ENCODE peak calls at places on chromosomes 12 and 14, in nine cellular contexts. Y, V, N, A, H, R, L, D and W are unnamed samples.
A peak's percentile ranks its signal among the peaks of the same experiment; 100 is the strongest.

GRCh38 chr12:24066865-24067264 is 117.4 kb upstream of the SOX5 start:
- DNase-seq in Y (no peak), V (no peak), N (no peak), A (no peak), H (no peak), R (peak; percentile 86), L (peak; percentile 89), D (no peak), W (no peak)

GRCh38 chr12:10641735-10642500 is 28.5 kb upstream of the MAGOHB start:
- DNase-seq in Y (no peak), V (no peak), N (no peak), A (no peak), H (no peak), R (peak; percentile 40), L (peak; percentile 56), D (no peak), W (no peak)

GRCh38 chr14:69013943-69014782 is 35.1 kb upstream of the ACTN1 start:
- DNase-seq in Y (no peak), V (no peak), N (peak; percentile 98), A (peak; percentile 67), H (peak; percentile 86), R (no peak), L (peak; percentile 37), D (no peak), W (no peak)

GRCh38 chr12:130436741-130437501 is 99.2 kb downstream of the PIWIL1 start:
- DNase-seq in Y (no peak), V (no peak), N (no peak), A (no peak), H (no peak), R (no peak), L (no peak), D (no peak), W (no peak)

GRCh38 chr12:132318618-132319033 is 10.8 kb downstream of the GALNT9 start:
- DNase-seq in Y (no peak), V (no peak), N (no peak), A (no peak), H (no peak), R (no peak), L (no peak), D (no peak), W (no peak)

GRCh38 chr12:64457036-64457435 is 5.1 kb downstream of the TBK1 start:
- DNase-seq in Y (no peak), V (no peak), N (no peak), A (no peak), H (no peak), R (no peak), L (no peak), D (no peak), W (no peak)

GRCh38 chr14:54893151-54893760 is 9.4 kb downstream of the GCH1 start:
- DNase-seq in Y (peak; percentile 49), V (peak; percentile 39), N (peak; percentile 57), A (peak; percentile 70), H (no peak), R (peak; percentile 52), L (peak; percentile 55), D (no peak), W (no peak)

GRCh38 chr14:103555559-103556337 is 6.7 kb downstream of the BAG5 start:
- DNase-seq in Y (no peak), V (no peak), N (no peak), A (no peak), H (no peak), R (no peak), L (no peak), D (no peak), W (no peak)

GRCh38 chr12:48286665-48287064 is 64.1 kb downstream of the ZNF641 start:
- DNase-seq in Y (peak; percentile 8), V (no peak), N (no peak), A (peak; percentile 72), H (no peak), R (no peak), L (no peak), D (no peak), W (no peak)

GRCh38 chr14:92026548-92027190 is 13.2 kb downstream of the TRIP11 start:
- DNase-seq in Y (no peak), V (no peak), N (no peak), A (no peak), H (no peak), R (no peak), L (no peak), D (no peak), W (no peak)

GRCh38 chr14:95525999-95526398 is 8.9 kb upstream of the GLRX5 start:
- DNase-seq in Y (no peak), V (no peak), N (no peak), A (peak; percentile 13), H (no peak), R (no peak), L (no peak), D (no peak), W (no peak)

GRCh38 chr14:56855891-56856461 is 45.7 kb upstream of the OTX2 start:
- DNase-seq in Y (no peak), V (no peak), N (no peak), A (peak; percentile 91), H (peak; percentile 84), R (no peak), L (no peak), D (no peak), W (no peak)

GRCh38 chr12:114958538-114958937 is 274.6 kb upstream of the TBX3 start:
- DNase-seq in Y (no peak), V (no peak), N (no peak), A (no peak), H (no peak), R (no peak), L (no peak), D (no peak), W (no peak)

GRCh38 chr14:50237448-50237847 is 6.1 kb upstream of the SOS2 start:
- DNase-seq in Y (peak; percentile 49), V (no peak), N (no peak), A (no peak), H (no peak), R (no peak), L (no peak), D (no peak), W (no peak)

GRCh38 chr12:131986361-131986760 is 36.6 kb downstream of the EP400 start:
- DNase-seq in Y (no peak), V (no peak), N (no peak), A (no peak), H (no peak), R (no peak), L (no peak), D (no peak), W (no peak)

GRCh38 chr14:76810953-76811400 is 1.7 kb downstream of the ANGEL1 start:
- DNase-seq in Y (peak; percentile 56), V (peak; percentile 13), N (no peak), A (peak; percentile 41), H (no peak), R (peak; percentile 17), L (peak; percentile 27), D (no peak), W (peak; percentile 36)

GRCh38 chr14:89368490-89369477 is 48.2 kb downstream of the FOXN3 start:
- DNase-seq in Y (no peak), V (no peak), N (no peak), A (no peak), H (no peak), R (no peak), L (no peak), D (no peak), W (no peak)

GRCh38 chr12:58967551-58967950 is 47.2 kb upstream of the LRIG3 start:
- DNase-seq in Y (no peak), V (no peak), N (no peak), A (no peak), H (no peak), R (peak; percentile 21), L (peak; percentile 26), D (no peak), W (no peak)

GRCh38 chr14:22047105-22047504 is 373.5 kb upstream of the OR4E1 start:
- DNase-seq in Y (peak; percentile 51), V (no peak), N (no peak), A (peak; percentile 80), H (peak; percentile 46), R (no peak), L (no peak), D (no peak), W (peak; percentile 64)
- TF ChIP-seq CTCF in Y (peak; percentile 74), V (peak; percentile 44), N (peak; percentile 30), A (peak; percentile 61), H (peak; percentile 66), R (peak; percentile 14), L (no peak), D (peak; percentile 37), W (peak; percentile 50)

GRCh38 chr12:93261505-93262094 is 116.1 kb upstream of the NUDT4 start:
- DNase-seq in Y (no peak), V (no peak), N (peak; percentile 38), A (no peak), H (no peak), R (no peak), L (no peak), D (no peak), W (no peak)
- H2AFZ ChIP-seq in Y (no peak overlapping the region), V (no peak overlapping the region), N (no peak overlapping the region), A (no peak overlapping the region), H (no peak overlapping the region), R (no peak overlapping the region), L (no peak overlapping the region), D (peak overlapping the region; percentile 28), W (no peak overlapping the region)

DNA sequence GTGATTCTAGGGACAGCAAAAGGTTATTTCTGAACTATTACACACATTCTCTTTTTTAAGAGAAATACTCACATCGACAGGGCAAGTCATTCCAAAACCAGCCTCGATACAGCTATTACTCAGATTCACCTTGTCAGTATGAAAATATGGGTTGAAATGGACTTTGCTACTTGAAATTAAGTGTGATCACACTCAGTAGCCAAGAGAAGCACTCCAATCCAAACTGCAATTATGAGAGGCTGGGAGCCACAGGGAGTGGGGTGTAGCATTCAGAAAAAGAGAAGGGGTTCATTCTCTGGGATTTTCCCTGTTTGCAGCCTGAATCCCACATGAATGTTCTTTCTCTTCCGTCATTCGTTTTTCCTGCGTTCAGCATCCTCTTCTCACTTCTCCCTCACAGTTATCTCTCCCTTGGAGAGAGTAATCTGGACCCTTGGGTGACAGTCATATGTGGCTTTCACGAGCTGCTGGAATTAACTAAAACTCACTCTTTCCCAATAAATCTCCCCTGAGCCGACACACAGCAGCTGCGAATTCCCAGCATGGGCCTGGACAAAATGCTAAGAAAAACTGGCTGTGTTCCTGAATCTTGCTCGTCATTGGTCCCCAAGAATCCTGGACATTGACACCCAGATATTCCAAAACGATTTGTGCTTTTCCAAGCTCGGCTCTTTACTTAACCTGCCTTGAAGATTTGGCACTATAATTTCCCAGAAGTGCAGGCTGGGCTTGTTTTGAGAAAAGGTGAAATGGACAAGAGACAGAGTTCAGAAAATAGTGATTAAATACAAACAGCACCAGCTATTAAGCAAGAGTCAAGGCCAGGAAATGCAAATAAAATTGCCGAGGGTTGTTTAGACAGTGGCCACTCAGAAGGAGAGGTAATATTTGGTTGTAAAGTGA is 199.5 kb upstream of the PLEKHG7 start:
- DNase-seq in Y (peak; percentile 40), V (no peak), N (no peak), A (no peak), H (no peak), R (no peak), L (no peak), D (peak; percentile 96), W (no peak)
- H3K4me1 ChIP-seq in Y (peaks cover 53% of the 10 kb centered on the region), V (no peaks in the 10 kb centered on the region), N (no peaks in the 10 kb centered on the region), A (peaks cover 14% of the 10 kb centered on the region), H (no peaks in the 10 kb centered on the region), R (no peaks in the 10 kb centered on the region), L (peaks cover 12% of the 10 kb centered on the region), D (peaks cover 67% of the 10 kb centered on the region), W (peaks cover 22% of the 10 kb centered on the region)

GRCh38 chr12:101491325-101491724 is 16.2 kb downstream of the SPIC start:
- DNase-seq in Y (no peak), V (no peak), N (no peak), A (no peak), H (no peak), R (no peak), L (no peak), D (no peak), W (no peak)

GRCh38 chr12:101485015-101485414 is 9.9 kb downstream of the SPIC start:
- DNase-seq in Y (no peak), V (no peak), N (no peak), A (no peak), H (no peak), R (no peak), L (no peak), D (no peak), W (no peak)

GRCh38 chr12:101490286-101490920 is 15.3 kb downstream of the SPIC start:
- DNase-seq in Y (peak; percentile 61), V (peak; percentile 62), N (no peak), A (peak; percentile 78), H (peak; percentile 71), R (no peak), L (no peak), D (no peak), W (peak; percentile 55)
- TF ChIP-seq CTCF in Y (peak; percentile 83), V (peak; percentile 77), N (peak; percentile 67), A (peak; percentile 90), H (peak; percentile 81), R (no peak), L (peak; percentile 30), D (peak; percentile 44), W (peak; percentile 66)